ENCODE peak calls at places on chromosomes 12 and 14, in four cellular contexts. V is adipocyte; H is CD8-positive, alpha-beta T cell; P is fibroblast of lung. D is an unnamed sample.

GRCh38 chr14:21924479-21924878 is 250.9 kb upstream of the OR4E1 start:
- DNase-seq in V (no peak), H (peak), P (no peak), D (no peak)

GRCh38 chr14:56659361-56659760 is 79.8 kb downstream of the TMEM260 start:
- DNase-seq in V (no peak), H (no peak), P (no peak), D (no peak)

GRCh38 chr12:106328735-106329134 is 26.2 kb downstream of the TCP11L2 start:
- DNase-seq in V (no peak), H (no peak), P (no peak), D (no peak)

GRCh38 chr12:122515275-122515674 is 11.5 kb downstream of the RSRC2 start:
- DNase-seq in V (no peak), H (no peak), P (no peak), D (no peak)

GRCh38 chr12:67222302-67222701 is 46.9 kb upstream of the CAND1 start:
- DNase-seq in V (peak), H (no peak), P (no peak), D (no peak)

GRCh38 chr12:87336814-87337336 is 692.3 kb downstream of the C12orf50 start:
- DNase-seq in V (peak), H (no peak), P (no peak), D (no peak)

GRCh38 chr14:88225721-88226120 is 97.3 kb downstream of the KCNK10 start:
- DNase-seq in V (no peak), H (no peak), P (no peak), D (no peak)

GRCh38 chr14:97393244-97393643 is 596.1 kb downstream of the VRK1 start:
- DNase-seq in V (no peak), H (no peak), P (no peak), D (no peak)

GRCh38 chr12:50057000-50057841 is at the start of gene ASIC1:
- DNase-seq in V (peak), H (no peak), P (peak), D (peak)

GRCh38 chr12:54385251-54385914 is 850 bp upstream of the ZNF385A start:
- DNase-seq in V (no peak), H (no peak), P (no peak), D (no peak)

GRCh38 chr12:123115409-123116111 is 35.3 kb downstream of the PITPNM2 start:
- DNase-seq in V (peak), H (no peak), P (peak), D (peak)

GRCh38 chr12:54032627-54033100 is at the start of gene HOXC5:
- DNase-seq in V (peak), H (peak), P (peak), D (peak)

GRCh38 chr14:98743536-98743935 is 528.5 kb downstream of the BCL11B start:
- DNase-seq in V (no peak), H (no peak), P (no peak), D (no peak)

GRCh38 chr14:68796418-68797101 is 3.7 kb upstream of the ZFP36L1 start:
- DNase-seq in V (no peak), H (no peak), P (peak), D (peak)

GRCh38 chr12:13376627-13377373 is 180.3 kb downstream of the EMP1 start:
- DNase-seq in V (no peak), H (no peak), P (no peak), D (no peak)

GRCh38 chr12:76277480-76277879 is 70.7 kb downstream of the BBS10 start:
- DNase-seq in V (peak), H (no peak), P (peak), D (no peak)

GRCh38 chr12:109477185-109477962 is at the start of the genes KCTD10 and UBE3B:
- DNase-seq in V (peak), H (peak), P (peak), D (peak)

GRCh38 chr12:111596985-111597730 is 2.0 kb downstream of the ATXN2 start:
- DNase-seq in V (peak), H (no peak), P (peak), D (peak)

GRCh38 chr14:90612801-90613200 is 203.4 kb downstream of the TTC7B start:
- DNase-seq in V (no peak), H (no peak), P (no peak), D (no peak)

GRCh38 chr12:6551496-6552139 is 4.2 kb downstream of the IFFO1 start:
- DNase-seq in V (peak), H (no peak), P (peak), D (peak)

GRCh38 chr12:109723311-109723791 is 9.7 kb downstream of the FAM222A start:
- DNase-seq in V (no peak), H (no peak), P (no peak), D (peak)

GRCh38 chr14:100536721-100537700 is 50.2 kb downstream of the BEGAIN start:
- DNase-seq in V (no peak), H (no peak), P (no peak), D (peak)

GRCh38 chr14:43005807-43006206 is 1399.1 kb downstream of the LRFN5 start:
- DNase-seq in V (no peak), H (no peak), P (peak), D (no peak)

GRCh38 chr14:106586098-106586704 is 1059.8 kb downstream of the TMEM121 start:
- DNase-seq in V (no peak), H (peak), P (no peak), D (no peak)

GRCh38 chr14:81169711-81170103 is 51.1 kb downstream of the GTF2A1 start:
- DNase-seq in V (peak), H (no peak), P (peak), D (peak)

GRCh38 chr12:50197297-50197727 is 30.1 kb upstream of the CERS5 start:
- DNase-seq in V (no peak), H (no peak), P (no peak), D (no peak)

GRCh38 chr14:94388896-94389469 is 581 bp upstream of the SERPINA1 start:
- DNase-seq in V (no peak), H (no peak), P (no peak), D (no peak)

GRCh38 chr14:94386085-94387031 is 2.0 kb downstream of the SERPINA1 start:
- DNase-seq in V (no peak), H (no peak), P (no peak), D (no peak)

GRCh38 chr14:94387051-94388026 is 1.1 kb downstream of the SERPINA1 start:
- DNase-seq in V (no peak), H (no peak), P (peak), D (no peak)

GRCh38 chr14:94389731-94390371 is 1.4 kb upstream of the SERPINA1 start:
- DNase-seq in V (no peak), H (no peak), P (no peak), D (no peak)

DNA sequence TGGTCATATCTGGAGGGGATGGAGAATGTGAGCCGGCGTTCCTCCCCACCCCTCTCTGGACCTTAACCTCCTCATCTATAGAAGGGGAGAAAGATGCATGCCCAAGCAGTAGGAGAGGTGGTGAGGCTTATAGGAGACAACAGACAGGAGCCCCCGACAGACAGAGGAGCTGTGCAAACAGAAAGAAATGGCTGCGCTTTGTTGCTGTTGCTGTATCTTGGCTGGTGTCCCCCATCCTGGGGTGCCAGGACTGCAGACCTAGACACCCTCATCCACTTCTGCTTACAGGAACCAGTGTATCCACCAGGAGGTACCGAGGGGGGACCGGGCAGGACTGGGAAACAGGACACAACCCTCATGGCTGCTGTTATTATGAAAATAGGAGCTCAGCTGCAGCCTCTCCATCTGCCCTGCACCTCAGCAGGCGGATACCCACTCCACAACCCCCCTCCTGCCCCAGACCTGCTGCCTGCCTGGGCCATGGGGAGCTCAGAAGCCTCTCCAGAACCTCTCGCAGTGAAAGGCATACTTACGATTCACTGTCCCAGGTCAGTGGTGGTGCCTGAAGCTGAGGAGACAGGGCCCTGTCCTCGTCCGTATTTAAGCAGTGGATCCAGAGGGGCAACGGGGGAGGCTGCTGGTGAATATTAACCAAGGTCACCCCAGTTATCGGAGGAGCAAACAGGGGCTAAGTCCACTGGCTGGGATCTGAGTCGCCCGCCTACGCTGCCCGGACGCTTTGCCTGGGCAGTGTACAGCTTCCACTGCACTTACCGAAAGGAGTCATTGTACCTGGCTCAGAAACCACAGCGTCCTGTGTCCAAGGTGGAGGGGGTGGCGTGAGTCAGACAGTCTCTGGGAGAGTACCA is at the start of gene SERPINA1:
- DNase-seq in V (no peak), H (no peak), P (no peak), D (no peak)
- H3K4me3 ChIP-seq in V (no peak), H (no peak), P (no peak), D (no peak)

GRCh38 chr12:94150483-94151225 is 2.3 kb downstream of the PLXNC1 start:
- DNase-seq in V (no peak), H (peak), P (no peak), D (peak)
- H3K4me3 ChIP-seq in V (peak), H (peak), P (no peak), D (peak)

GRCh38 chr12:46456356-46457334 is 84.1 kb upstream of the SLC38A2 start:
- DNase-seq in V (no peak), H (no peak), P (peak), D (peak)

GRCh38 chr12:46459881-46460545 is 87.4 kb upstream of the SLC38A2 start:
- DNase-seq in V (no peak), H (no peak), P (no peak), D (no peak)

GRCh38 chr12:46457958-46458357 is 85.4 kb upstream of the SLC38A2 start:
- DNase-seq in V (no peak), H (no peak), P (no peak), D (no peak)

GRCh38 chr12:46459111-46459510 is 86.5 kb upstream of the SLC38A2 start:
- DNase-seq in V (peak), H (no peak), P (peak), D (no peak)

DNA sequence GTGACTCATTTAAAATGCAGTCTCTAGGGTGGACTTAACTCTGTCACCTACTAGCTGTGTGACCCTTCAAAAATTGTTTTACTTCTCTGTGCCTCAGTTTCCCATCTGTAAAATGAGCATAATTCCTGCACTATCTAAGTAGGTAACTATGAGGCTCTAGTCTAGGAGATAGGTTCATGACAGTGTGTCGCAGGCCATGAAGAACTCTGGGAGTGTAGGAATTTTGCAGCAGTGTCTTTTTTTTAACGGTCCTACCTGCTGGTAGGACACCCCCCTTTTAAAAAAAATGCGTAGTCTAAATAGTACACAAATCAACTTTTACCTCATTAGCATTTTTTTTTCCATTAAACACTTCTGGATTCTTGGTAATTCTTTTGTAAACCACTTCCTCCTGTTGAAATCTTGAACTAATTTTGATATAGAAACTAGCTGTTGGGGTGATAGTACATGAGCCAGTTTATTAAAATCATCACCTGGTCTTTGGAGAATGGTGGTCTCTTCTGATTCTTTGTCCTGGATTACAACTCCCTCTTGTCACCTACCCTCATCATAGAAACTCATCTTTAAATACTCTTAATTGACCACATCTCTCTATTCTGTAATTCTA is 86.0 kb upstream of the SLC38A2 start:
- DNase-seq in V (no peak), H (no peak), P (no peak), D (no peak)
- H3K4me3 ChIP-seq in V (no peak), H (peak), P (no peak), D (no peak)

GRCh38 chr12:2302711-2303255 is 250.0 kb downstream of the CACNA1C start:
- DNase-seq in V (no peak), H (no peak), P (no peak), D (no peak)
- H3K4me3 ChIP-seq in V (no peak), H (no peak), P (no peak), D (no peak)

DNA sequence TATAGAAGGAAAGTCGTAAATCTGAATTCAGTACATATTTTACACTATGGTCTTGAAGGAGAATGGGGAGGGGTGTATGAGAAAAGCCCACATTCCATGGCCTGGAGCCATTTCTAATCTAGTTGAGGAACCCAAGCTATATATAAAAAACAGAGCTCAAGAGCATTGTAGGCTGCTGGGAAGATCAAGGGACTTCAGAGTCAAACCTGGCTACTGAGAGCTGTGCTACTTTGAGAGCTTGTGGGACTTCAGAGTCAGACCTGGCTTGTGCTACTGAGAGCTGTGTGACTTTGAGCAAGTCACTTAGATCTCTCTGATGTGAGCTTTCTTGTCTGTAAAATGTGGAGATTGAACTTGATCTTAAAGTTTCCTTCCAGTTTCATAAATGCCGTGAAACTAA is 58.8 kb downstream of the TBK1 start:
- DNase-seq in V (no peak), H (no peak), P (no peak), D (no peak)
- H3K4me3 ChIP-seq in V (no peak), H (no peak), P (no peak), D (no peak)

GRCh38 chr12:91576432-91576831 is 393.8 kb upstream of the DCN start:
- DNase-seq in V (no peak), H (no peak), P (no peak), D (no peak)

GRCh38 chr12:91575631-91576030 is 393.0 kb upstream of the DCN start:
- DNase-seq in V (no peak), H (no peak), P (no peak), D (no peak)

GRCh38 chr12:91579516-91580263 is 397.1 kb upstream of the DCN start:
- DNase-seq in V (no peak), H (no peak), P (no peak), D (no peak)

GRCh38 chr12:91574975-91575374 is 392.4 kb upstream of the DCN start:
- DNase-seq in V (no peak), H (no peak), P (no peak), D (no peak)

DNA sequence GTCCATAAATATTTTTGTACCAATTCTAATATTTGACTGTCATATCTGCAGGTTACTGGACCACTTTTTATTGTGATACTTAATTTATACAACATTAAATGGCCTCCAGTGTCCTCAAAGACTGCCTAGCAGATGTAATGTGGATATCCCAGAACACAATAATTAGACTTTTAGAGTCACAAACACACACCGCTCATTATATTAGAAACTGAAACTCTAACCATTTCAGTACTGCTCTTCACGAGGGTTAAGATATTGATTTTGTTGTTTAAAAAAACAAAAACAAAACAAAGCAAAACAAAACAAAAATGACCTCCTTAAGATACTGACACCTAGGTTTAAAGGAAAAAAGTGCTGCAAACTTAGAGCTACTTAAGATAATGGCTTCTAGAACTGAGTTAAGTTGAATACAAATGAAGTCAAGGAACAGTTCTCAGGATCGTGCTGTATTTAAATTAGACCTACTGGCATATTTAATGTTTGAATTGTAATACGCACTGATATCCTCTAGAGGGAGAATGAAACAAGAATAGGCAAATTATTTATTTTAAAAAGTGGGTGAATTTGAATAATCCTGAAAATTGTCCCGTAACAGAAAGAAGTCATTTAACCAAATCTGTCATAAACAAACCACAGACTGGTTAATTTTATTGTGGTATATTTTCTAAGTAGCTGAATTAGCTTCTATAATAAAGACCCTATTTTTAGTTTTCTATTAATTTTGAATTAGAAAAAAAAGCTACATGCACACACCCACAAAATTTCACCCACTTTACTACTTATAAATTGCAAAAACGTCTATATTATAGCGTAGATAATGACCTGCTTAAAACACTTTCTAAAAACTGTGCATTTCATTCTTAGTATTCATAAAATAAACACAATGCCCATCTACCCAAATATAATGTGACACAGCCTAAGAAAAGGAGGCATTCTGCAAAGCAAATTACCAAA is 395.2 kb upstream of the DCN start:
- DNase-seq in V (peak), H (no peak), P (peak), D (no peak)
- H3K4me3 ChIP-seq in V (peak), H (peak), P (peak), D (no peak)

D was measured in uterus.